ENCODE peak calls at places on chromosomes 7 and 10, in four cellular contexts. A, O, W and R are unnamed samples.

GRCh38 chr7:146902728-146903127 is 786.1 kb downstream of the CNTNAP2 start:
- DNase-seq in O (no peak), W (no peak), A (no peak), R (no peak)

GRCh38 chr7:95867309-95867708 is 95.0 kb downstream of the DYNC1I1 start:
- DNase-seq in A (no peak), W (no peak), O (no peak), R (no peak)

GRCh38 chr10:118002581-118002980 is 44.2 kb downstream of the RAB11FIP2 start:
- DNase-seq in O (peak), W (no peak), A (no peak), R (no peak)

GRCh38 chr10:113566888-113567287 is 14.0 kb downstream of the HABP2 start:
- DNase-seq in O (no peak), W (no peak), A (no peak), R (no peak)

GRCh38 chr7:37921340-37921805 is 933 bp downstream of the EPDR1 start:
- DNase-seq in A (peak), W (peak), O (no peak), R (no peak)

GRCh38 chr10:72089618-72090017 is 1.3 kb upstream of the SPOCK2 start:
- DNase-seq in W (no peak), O (no peak), A (no peak), R (peak)

GRCh38 chr7:50587737-50588136 is 22.5 kb upstream of the DDC start:
- DNase-seq in O (no peak), A (no peak), W (no peak), R (no peak)

GRCh38 chr10:63200416-63200815 is 67.3 kb downstream of the NRBF2 start:
- DNase-seq in A (no peak), W (no peak), O (no peak), R (no peak)

GRCh38 chr7:13827716-13828115 is 161.8 kb downstream of the ETV1 start:
- DNase-seq in A (no peak), W (no peak), O (no peak), R (no peak)

GRCh38 chr7:122616951-122617350 is 82.0 kb downstream of the RNF133 start:
- DNase-seq in A (no peak), W (no peak), O (no peak), R (no peak)

GRCh38 chr10:72081772-72082590 is 6.4 kb downstream of the SPOCK2 start:
- DNase-seq in W (no peak), O (no peak), A (peak), R (no peak)

GRCh38 chr7:91140286-91140685 is 123.9 kb upstream of the FZD1 start:
- DNase-seq in O (no peak), W (no peak), A (no peak), R (no peak)

GRCh38 chr10:4202936-4203335 is 417.9 kb upstream of the KLF6 start:
- DNase-seq in W (no peak), O (no peak), A (no peak), R (no peak)

GRCh38 chr7:127833641-127834040 is 181.6 kb downstream of the SND1 start:
- DNase-seq in O (peak), W (no peak), A (no peak), R (no peak)

GRCh38 chr10:104391150-104391968 is 37.7 kb downstream of the CFAP58 start:
- DNase-seq in W (no peak), A (no peak), O (peak), R (no peak)

GRCh38 chr10:29895436-29895835 is 163.9 kb downstream of the JCAD start:
- DNase-seq in W (peak), A (no peak), O (peak), R (peak)

GRCh38 chr7:44216019-44216418 is 15.2 kb downstream of the YKT6 start:
- DNase-seq in W (peak), O (no peak), A (no peak), R (no peak)